ENCODE peak calls at places on chromosome 21, in five cellular contexts. K, D, B, O and M are unnamed samples.

GRCh38 chr21:29297483-29298347 is 1.0 kb upstream of the BACH1 start:
- DNase-seq in K (no peak), D (no peak), B (no peak), O (no peak), M (no peak)

GRCh38 chr21:40947713-40948112 is 100.8 kb upstream of the DSCAM start:
- DNase-seq in K (no peak), D (no peak), B (no peak), O (no peak), M (no peak)

GRCh38 chr21:42747267-42747701 is 93.9 kb downstream of the PDE9A start:
- DNase-seq in K (no peak), D (no peak), B (no peak), O (no peak), M (no peak)

GRCh38 chr21:32306021-32306780 is 7.5 kb downstream of the MRAP start:
- DNase-seq in K (no peak), D (no peak), B (peak), O (peak), M (no peak)

GRCh38 chr21:37463083-37463780 is 96.7 kb downstream of the DYRK1A start:
- DNase-seq in K (peak), D (peak), B (peak), O (peak), M (peak)

GRCh38 chr21:10641107-10641506 is 119.7 kb downstream of the TPTE start:
- DNase-seq in K (no peak), D (no peak), B (no peak), O (no peak), M (no peak)

GRCh38 chr21:14673649-14674048 is 127.5 kb upstream of the SAMSN1 start:
- DNase-seq in K (no peak), D (no peak), B (no peak), O (no peak), M (no peak)

GRCh38 chr21:25862596-25862995 is 127.8 kb downstream of the GABPA start:
- DNase-seq in K (peak), D (peak), B (no peak), O (peak), M (peak)

GRCh38 chr21:41817228-41817627 is 50.4 kb upstream of the RIPK4 start:
- DNase-seq in K (peak), D (peak), B (peak), O (peak), M (peak)

GRCh38 chr21:28704746-28705145 is 287.9 kb downstream of the LTN1 start:
- DNase-seq in K (no peak), D (no peak), B (no peak), O (no peak), M (peak)

GRCh38 chr21:44006656-44007055 is 5.5 kb upstream of the TRAPPC10 start:
- DNase-seq in K (no peak), D (no peak), B (no peak), O (no peak), M (peak)
- H3K4me2 ChIP-seq in K (peak), D (no peak), B (no peak), O (no peak), M (peak)

GRCh38 chr21:45393021-45393420 is 11.9 kb upstream of the COL18A1 start:
- DNase-seq in K (no peak), D (no peak), B (no peak), O (no peak), M (no peak)
- TF ChIP-seq EZH2 in K (no peak), D (no peak), B (no peak), O (no peak), M (no peak)

GRCh38 chr21:39316729-39317128 is 3.3 kb upstream of the BRWD1 start:
- DNase-seq in K (no peak), D (no peak), B (no peak), O (no peak), M (no peak)
- H3K4me2 ChIP-seq in K (no peak), D (no peak), B (no peak), O (no peak), M (no peak)

DNA sequence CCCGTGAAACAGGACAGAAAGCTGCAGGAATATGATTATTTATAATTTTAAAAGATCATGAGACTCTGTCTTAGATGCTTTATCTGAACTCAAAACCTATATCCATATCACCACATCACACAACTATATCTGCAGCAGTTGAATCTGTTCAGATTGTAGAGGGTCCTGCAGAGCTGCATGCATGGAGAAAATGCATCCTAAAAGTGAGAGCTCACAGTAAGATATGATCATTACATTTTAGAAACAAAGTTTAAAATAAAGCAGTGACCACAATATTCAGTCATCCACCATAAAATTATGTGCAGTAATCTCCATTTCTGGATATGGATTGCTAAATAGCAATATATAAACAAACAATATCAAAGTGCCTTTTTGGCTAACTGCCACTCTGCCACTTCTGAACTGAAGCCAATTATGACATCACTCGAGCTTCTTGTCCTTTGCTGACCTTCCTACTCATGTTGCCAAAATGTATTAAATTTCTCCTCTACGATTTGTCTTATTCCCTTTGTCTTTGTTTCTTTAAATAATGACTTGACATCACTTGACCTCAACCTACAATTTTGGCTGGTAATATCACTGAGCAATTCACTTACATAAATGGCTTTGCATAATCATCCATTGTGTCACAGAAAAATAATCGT is 262.1 kb upstream of the CXADR start:
- DNase-seq in K (no peak), D (no peak), B (peak), O (no peak), M (peak)
- TF ChIP-seq EZH2 in K (no peak), D (no peak), B (no peak), O (no peak), M (no peak)

GRCh38 chr21:35375115-35375514 is 326.0 kb upstream of the RUNX1 start:
- DNase-seq in K (peak), D (no peak), B (peak), O (no peak), M (peak)
- H3K4me2 ChIP-seq in K (no peak), D (no peak), B (peak), O (no peak), M (peak)

GRCh38 chr21:45414396-45415187 is 9.6 kb downstream of the COL18A1 start:
- DNase-seq in K (no peak), D (no peak), B (no peak), O (no peak), M (no peak)
- TF ChIP-seq EZH2 in K (no peak), D (no peak), B (no peak), O (no peak), M (no peak)